ENCODE peak calls at places on chromosomes 1 and 21, in ten cellular contexts. M is cardiac fibroblast; B is effector memory CD4-positive, alpha-beta T cell; T is astrocyte of the spinal cord; I is aorta; O is HAP-1; A is IMR-90; X is transverse colon; N is AG04449; Q is lower lobe of right lung. J is an unnamed sample.

GRCh38 chr1:204073837-204074273 is 940 bp downstream of the SOX13 start:
- DNase-seq in M (peak; percentile 44), Q (no peak), X (no peak), N (no peak), A (no peak), B (no peak), I (peak; percentile 78), T (no peak), O (peak; percentile 44), J (peak; percentile 60)

GRCh38 chr1:82065917-82066316 is 265.2 kb downstream of the ADGRL2 start:
- DNase-seq in Q (no peak), X (no peak), M (no peak), N (no peak), T (no peak), I (no peak), B (no peak), O (no peak), A (no peak), J (no peak)

GRCh38 chr1:200674838-200675587 is 5.3 kb upstream of the DDX59 start:
- DNase-seq in O (no peak), T (no peak), Q (no peak), X (no peak), I (no peak), A (no peak), B (no peak), N (no peak), M (no peak), J (no peak)

GRCh38 chr1:183580281-183580682 is 10.0 kb downstream of the NCF2 start:
- DNase-seq in M (peak; percentile 23), I (no peak), X (peak; percentile 28), A (no peak), B (no peak), T (no peak), O (peak; percentile 44), Q (no peak), N (no peak), J (peak; percentile 45)

GRCh38 chr1:67166196-67166595 is at the start of gene IL23R:
- DNase-seq in T (no peak), I (no peak), O (no peak), A (no peak), N (no peak), Q (no peak), B (no peak), M (no peak), X (no peak), J (no peak)

GRCh38 chr1:76330993-76331603 is 256.6 kb downstream of the ST6GALNAC3 start:
- DNase-seq in N (peak; percentile 26), O (peak; percentile 37), B (no peak), X (peak; percentile 26), Q (no peak), T (peak; percentile 79), I (no peak), M (peak; percentile 85), A (peak; percentile 77), J (peak; percentile 29)

GRCh38 chr1:165914136-165914798 is 86.9 kb downstream of the UCK2 start:
- DNase-seq in M (peak; percentile 90), T (peak; percentile 81), O (peak; percentile 73), Q (no peak), N (no peak), B (peak; percentile 30), I (no peak), X (peak; percentile 78), A (peak; percentile 88), J (peak; percentile 90)

GRCh38 chr1:219085988-219086387 is 87.7 kb upstream of the LYPLAL1 start:
- DNase-seq in A (peak; percentile 60), M (peak; percentile 69), O (no peak), X (no peak), N (peak; percentile 16), I (no peak), Q (no peak), B (no peak), T (peak; percentile 14), J (peak; percentile 51)

GRCh38 chr1:192559115-192560006 is 16.2 kb upstream of the RGS1 start:
- DNase-seq in Q (no peak), B (no peak), I (no peak), T (peak; percentile 98), N (peak; percentile 87), M (peak; percentile 96), A (peak; percentile 98), X (no peak), O (no peak), J (peak; percentile 95)

GRCh38 chr1:910881-911721 is 12.6 kb upstream of the SAMD11 start:
- DNase-seq in I (peak; percentile 63), A (peak; percentile 31), B (no peak), T (no peak), Q (no peak), O (peak; percentile 31), N (no peak), X (peak; percentile 5), M (no peak), J (peak; percentile 13)

GRCh38 chr1:156677616-156678596 is 699 bp upstream of the NES start:
- DNase-seq in Q (peak; percentile 62), A (peak; percentile 89), N (no peak), X (peak; percentile 56), B (no peak), I (peak; percentile 88), T (peak; percentile 90), M (peak; percentile 91), O (peak; percentile 84), J (peak; percentile 93)

GRCh38 chr1:31856140-31856539 is 40.3 kb upstream of the SPOCD1 start:
- DNase-seq in O (no peak), M (no peak), Q (no peak), T (no peak), N (no peak), B (no peak), I (no peak), X (no peak), A (no peak), J (no peak)

GRCh38 chr1:152018537-152018936 is 18.3 kb downstream of the S100A11 start:
- DNase-seq in Q (peak; percentile 52), N (no peak), T (no peak), I (no peak), O (peak; percentile 66), M (no peak), X (peak; percentile 19), B (no peak), A (no peak), J (peak; percentile 67)

GRCh38 chr21:32283001-32283400 is 4.2 kb upstream of the MIS18A start:
- DNase-seq in M (no peak), T (no peak), I (no peak), B (no peak), A (no peak), Q (no peak), O (no peak), X (no peak), N (no peak), J (no peak)

GRCh38 chr1:33455537-33456301 is 16.7 kb upstream of the ZSCAN20 start:
- DNase-seq in Q (no peak), B (no peak), N (peak; percentile 77), T (peak; percentile 90), A (peak; percentile 90), I (no peak), M (peak; percentile 93), X (no peak), O (peak; percentile 60), J (peak; percentile 95)

GRCh38 chr1:15509586-15509985 is 14.4 kb downstream of the CASP9 start:
- DNase-seq in M (no peak), A (no peak), X (no peak), I (no peak), B (no peak), O (no peak), N (no peak), Q (no peak), T (peak; percentile 71), J (no peak)

GRCh38 chr1:160657477-160657820 is 10.6 kb upstream of the SLAMF1 start:
- DNase-seq in N (no peak), O (no peak), Q (no peak), B (no peak), M (peak; percentile 41), I (no peak), T (no peak), A (no peak), X (no peak), J (no peak)

GRCh38 chr1:9687120-9687875 is 35.8 kb downstream of the PIK3CD start:
- DNase-seq in T (peak; percentile 81), A (peak; percentile 92), N (peak; percentile 9), M (peak; percentile 84), I (peak; percentile 90), B (peak; percentile 70), X (peak; percentile 66), O (peak; percentile 86), Q (peak; percentile 66), J (peak; percentile 77)
- H3K4me3 ChIP-seq in T (peak overlapping the region; percentile 51), A (peak overlapping the region; percentile 54), N (peak overlapping the region; percentile 61), M (peak overlapping the region; percentile 56), I (peak overlapping the region; percentile 6), B (peak overlapping the region; percentile 57), X (peak overlapping the region; percentile 33), O (peak overlapping the region; percentile 72), Q (peak overlapping the region; percentile 66), J (peak overlapping the region; percentile 66)

GRCh38 chr1:174871886-174872285 is 127.9 kb upstream of the CACYBP start:
- DNase-seq in A (no peak), T (no peak), O (no peak), X (no peak), N (no peak), B (no peak), Q (no peak), M (no peak), I (no peak), J (no peak)
- H3K4me3 ChIP-seq in A (no peak overlapping the region), T (no peak overlapping the region), O (no peak overlapping the region), X (no peak overlapping the region), N (no peak overlapping the region), B (no peak overlapping the region), Q (no peak overlapping the region), M (no peak overlapping the region), I (no peak overlapping the region), J (no peak overlapping the region)

GRCh38 chr21:44711327-44712202 is at the start of gene TSPEAR:
- DNase-seq in A (no peak), T (no peak), N (no peak), Q (no peak), M (no peak), O (peak; percentile 4), X (no peak), B (no peak), I (peak; percentile 51), J (no peak)

GRCh38 chr21:44709426-44710293 is 1.7 kb downstream of the TSPEAR start:
- DNase-seq in B (no peak), I (peak; percentile 73), T (no peak), Q (no peak), A (peak; percentile 0), M (peak; percentile 7), X (no peak), O (peak; percentile 18), N (no peak), J (no peak)

GRCh38 chr21:44710756-44711326 is 531 bp downstream of the TSPEAR start:
- DNase-seq in O (peak; percentile 5), N (no peak), I (peak; percentile 59), Q (no peak), M (no peak), T (no peak), A (no peak), X (no peak), B (no peak), J (no peak)

GRCh38 chr21:44708866-44709425 is 2.4 kb downstream of the TSPEAR start:
- DNase-seq in A (no peak), Q (no peak), N (no peak), B (no peak), I (peak; percentile 59), X (no peak), M (no peak), T (no peak), O (no peak), J (no peak)

GRCh38 chr21:44710294-44710665 is 1.1 kb downstream of the TSPEAR start:
- DNase-seq in I (peak; percentile 63), A (no peak), Q (no peak), M (no peak), O (peak; percentile 4), X (no peak), B (no peak), N (no peak), T (no peak), J (no peak)
- H3K4me3 ChIP-seq in I (no peak overlapping the region), A (no peak overlapping the region), Q (no peak overlapping the region), M (no peak overlapping the region), O (no peak overlapping the region), X (no peak overlapping the region), B (peak overlapping the region; percentile 50), N (no peak overlapping the region), T (no peak overlapping the region), J (no peak overlapping the region)

GRCh38 chr1:26351591-26352337 is 2.2 kb downstream of the CRYBG2 start:
- DNase-seq in B (no peak), Q (no peak), T (peak; percentile 31), N (peak; percentile 9), X (peak; percentile 35), M (peak; percentile 67), I (no peak), O (no peak), A (peak; percentile 65), J (no peak)
- H3K4me3 ChIP-seq in B (no peak overlapping the region), Q (no peak overlapping the region), T (no peak overlapping the region), N (no peak overlapping the region), X (no peak overlapping the region), M (no peak overlapping the region), I (no peak overlapping the region), O (no peak overlapping the region), A (no peak overlapping the region), J (no peak overlapping the region)